ENCODE peak calls at places on chromosomes 2 and 18, in four cellular contexts. One of them, this sample, is unnamed.

GRCh38 chr2:64367868-64368267 is 86.1 kb upstream of the LGALSL start:
- DNase-seq in BE2C: no peak
- DNase-seq in ascending aorta: no peak
- DNase-seq in Panc1: no peak
- DNase-seq in this sample: no peak

GRCh38 chr18:21393986-21394385 is 152.0 kb downstream of the GREB1L start:
- DNase-seq in Panc1: no peak
- DNase-seq in ascending aorta: no peak
- DNase-seq in BE2C: no peak
- DNase-seq in this sample: no peak

GRCh38 chr2:183059561-183059960 is 19.0 kb upstream of the DUSP19 start:
- DNase-seq in BE2C: no peak
- DNase-seq in ascending aorta: no peak
- DNase-seq in Panc1: no peak
- DNase-seq in this sample: no peak

GRCh38 chr2:162242586-162243304 is 500 bp downstream of the FAP start:
- DNase-seq in BE2C: no peak
- DNase-seq in Panc1: no peak
- DNase-seq in ascending aorta: no peak
- DNase-seq in this sample: no peak

GRCh38 chr2:84781942-84782716 is 98.8 kb downstream of the TRABD2A start:
- DNase-seq in Panc1: no peak
- DNase-seq in BE2C: no peak
- DNase-seq in ascending aorta: no peak
- DNase-seq in this sample: no peak

GRCh38 chr2:121286506-121286905 is 1.5 kb upstream of the TFCP2L1 start:
- DNase-seq in ascending aorta: no peak
- DNase-seq in BE2C: no peak
- DNase-seq in Panc1: no peak
- DNase-seq in this sample: no peak

GRCh38 chr2:71536311-71536710 is 83.0 kb downstream of the DYSF start:
- DNase-seq in BE2C: no peak
- DNase-seq in Panc1: no peak
- DNase-seq in ascending aorta: no peak
- DNase-seq in this sample: no peak

GRCh38 chr18:78296152-78296551 is 683.5 kb upstream of the SALL3 start:
- DNase-seq in ascending aorta: no peak
- DNase-seq in Panc1: no peak
- DNase-seq in BE2C: no peak
- DNase-seq in this sample: no peak

GRCh38 chr2:170264522-170264860 is 86.5 kb downstream of the MYO3B start:
- DNase-seq in Panc1: no peak
- DNase-seq in ascending aorta: no peak
- DNase-seq in BE2C: no peak
- DNase-seq in this sample: no peak

GRCh38 chr2:241069821-241070281 is 32.2 kb downstream of the MTERF4 start:
- DNase-seq in Panc1: no peak
- DNase-seq in ascending aorta: no peak
- DNase-seq in BE2C: no peak
- DNase-seq in this sample: no peak

GRCh38 chr2:167052825-167053224 is 164.5 kb downstream of the XIRP2 start:
- DNase-seq in BE2C: no peak
- DNase-seq in ascending aorta: no peak
- DNase-seq in Panc1: no peak
- DNase-seq in this sample: no peak

GRCh38 chr2:165576409-165576808 is 106.9 kb downstream of the CSRNP3 start:
- DNase-seq in ascending aorta: no peak
- DNase-seq in Panc1: no peak
- DNase-seq in BE2C: no peak
- DNase-seq in this sample: no peak

GRCh38 chr2:10355471-10356458 is 53.1 kb downstream of the HPCAL1 start:
- DNase-seq in Panc1: no peak
- DNase-seq in BE2C: peak; percentile 53
- DNase-seq in ascending aorta: no peak
- DNase-seq in this sample: no peak

GRCh38 chr2:238380785-238381184 is 45.9 kb upstream of the ASB1 start:
- DNase-seq in ascending aorta: no peak
- DNase-seq in BE2C: no peak
- DNase-seq in Panc1: no peak
- DNase-seq in this sample: no peak

GRCh38 chr2:53787255-53787910 is 539 bp downstream of the ERLEC1 start:
- DNase-seq in Panc1: no peak
- DNase-seq in ascending aorta: no peak
- DNase-seq in BE2C: no peak
- DNase-seq in this sample: peak; percentile 35

GRCh38 chr2:523698-524270 is 153.4 kb downstream of the TMEM18 start:
- DNase-seq in ascending aorta: no peak
- DNase-seq in BE2C: no peak
- DNase-seq in Panc1: no peak
- DNase-seq in this sample: no peak

GRCh38 chr18:21682276-21683051 is 22.1 kb downstream of the ABHD3 start:
- DNase-seq in Panc1: no peak
- DNase-seq in BE2C: no peak
- DNase-seq in ascending aorta: no peak
- DNase-seq in this sample: no peak

GRCh38 chr2:229111744-229112143 is 159.3 kb downstream of the PID1 start:
- DNase-seq in ascending aorta: no peak
- DNase-seq in BE2C: no peak
- DNase-seq in Panc1: no peak
- DNase-seq in this sample: no peak

GRCh38 chr2:165376571-165376975 is 92.9 kb upstream of the CSRNP3 start:
- DNase-seq in Panc1: no peak
- DNase-seq in ascending aorta: no peak
- DNase-seq in BE2C: no peak
- DNase-seq in this sample: no peak

GRCh38 chr18:6557470-6558245 is 142.9 kb upstream of the L3MBTL4 start:
- DNase-seq in ascending aorta: no peak
- DNase-seq in BE2C: peak; percentile 63
- DNase-seq in Panc1: no peak
- DNase-seq in this sample: no peak

GRCh38 chr2:68907232-68907922 is 36.2 kb upstream of the BMP10 start:
- DNase-seq in BE2C: no peak
- DNase-seq in ascending aorta: no peak
- DNase-seq in Panc1: no peak
- DNase-seq in this sample: no peak

GRCh38 chr2:181036848-181037603 is 56.6 kb downstream of the UBE2E3 start:
- DNase-seq in ascending aorta: no peak
- DNase-seq in BE2C: no peak
- DNase-seq in Panc1: peak; percentile 62
- DNase-seq in this sample: no peak

GRCh38 chr2:193556766-193557470 is 1362.2 kb upstream of the TMEFF2 start:
- DNase-seq in BE2C: no peak
- DNase-seq in ascending aorta: no peak
- DNase-seq in Panc1: no peak
- DNase-seq in this sample: no peak

GRCh38 chr2:101474752-101475384 is at the start of gene RFX8:
- DNase-seq in BE2C: no peak
- DNase-seq in Panc1: no peak
- DNase-seq in ascending aorta: no peak
- DNase-seq in this sample: no peak

GRCh38 chr2:200081221-200081620 is 125.8 kb downstream of the MAIP1 start:
- DNase-seq in ascending aorta: no peak
- DNase-seq in Panc1: no peak
- DNase-seq in BE2C: no peak
- DNase-seq in this sample: no peak

GRCh38 chr2:125471963-125472362 is 1184.0 kb upstream of the GYPC start:
- DNase-seq in Panc1: no peak
- DNase-seq in BE2C: peak; percentile 19
- DNase-seq in ascending aorta: no peak
- DNase-seq in this sample: no peak

DNA sequence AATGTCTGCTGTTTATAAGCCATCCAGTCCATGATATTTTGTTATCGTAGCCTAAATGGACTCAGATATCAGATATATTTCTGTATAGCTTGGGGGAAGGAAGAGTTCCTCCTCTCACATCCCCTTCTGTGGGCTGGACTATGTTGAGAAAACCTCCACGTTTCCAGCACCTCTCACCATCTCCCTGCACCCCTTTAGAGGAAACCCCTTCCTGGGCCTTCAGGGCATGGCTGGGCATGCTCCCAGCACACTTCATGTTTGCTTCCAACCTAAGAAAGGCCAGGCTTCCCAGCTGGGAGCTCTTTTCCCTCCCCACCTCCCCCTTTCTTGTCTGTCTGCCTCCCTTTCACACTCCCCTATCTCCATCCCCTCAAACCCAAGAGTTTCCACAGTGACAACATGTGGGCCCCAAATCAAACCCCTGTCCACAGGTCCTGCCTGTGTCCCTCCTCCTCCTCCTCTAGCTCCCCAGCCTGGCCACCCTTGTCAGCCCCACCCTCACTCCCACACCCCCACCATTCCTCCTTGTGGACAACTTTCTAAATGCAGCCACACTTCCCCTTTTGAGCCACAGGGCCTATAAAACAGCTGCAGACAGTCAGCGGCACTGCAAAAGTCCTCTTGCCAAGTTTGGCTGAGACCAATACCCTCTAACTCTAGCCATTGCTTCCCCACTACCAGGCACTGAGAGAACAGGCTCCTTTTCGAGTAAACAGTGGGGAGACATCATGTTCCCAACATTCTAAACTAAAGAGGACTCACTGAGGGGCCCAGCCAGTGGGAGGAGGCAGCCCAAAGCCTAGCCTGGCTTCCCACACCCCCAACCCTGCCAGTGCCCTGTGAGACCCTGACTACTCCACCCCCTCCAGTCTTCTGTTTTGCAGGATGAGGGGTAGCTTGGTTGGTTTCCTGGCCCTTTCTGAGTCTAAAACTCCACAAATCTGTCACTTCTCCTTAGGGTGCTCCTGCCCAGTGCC is 120.5 kb downstream of the ZFP36L2 start:
- DNase-seq in BE2C: no peak
- DNase-seq in Panc1: no peak
- DNase-seq in ascending aorta: no peak
- DNase-seq in this sample: no peak
- TF ChIP-seq CTCF in BE2C: no peak
- TF ChIP-seq CTCF in Panc1: no peak
- TF ChIP-seq CTCF in ascending aorta: peak; percentile 5
- TF ChIP-seq CTCF in this sample: no peak

GRCh38 chr2:20525041-20526035 is 78.5 kb downstream of the RHOB start:
- DNase-seq in Panc1: no peak
- DNase-seq in ascending aorta: no peak
- DNase-seq in BE2C: peak; percentile 75
- DNase-seq in this sample: no peak
- TF ChIP-seq CTCF in Panc1: no peak
- TF ChIP-seq CTCF in ascending aorta: no peak
- TF ChIP-seq CTCF in BE2C: peak; percentile 33
- TF ChIP-seq CTCF in this sample: no peak

DNA sequence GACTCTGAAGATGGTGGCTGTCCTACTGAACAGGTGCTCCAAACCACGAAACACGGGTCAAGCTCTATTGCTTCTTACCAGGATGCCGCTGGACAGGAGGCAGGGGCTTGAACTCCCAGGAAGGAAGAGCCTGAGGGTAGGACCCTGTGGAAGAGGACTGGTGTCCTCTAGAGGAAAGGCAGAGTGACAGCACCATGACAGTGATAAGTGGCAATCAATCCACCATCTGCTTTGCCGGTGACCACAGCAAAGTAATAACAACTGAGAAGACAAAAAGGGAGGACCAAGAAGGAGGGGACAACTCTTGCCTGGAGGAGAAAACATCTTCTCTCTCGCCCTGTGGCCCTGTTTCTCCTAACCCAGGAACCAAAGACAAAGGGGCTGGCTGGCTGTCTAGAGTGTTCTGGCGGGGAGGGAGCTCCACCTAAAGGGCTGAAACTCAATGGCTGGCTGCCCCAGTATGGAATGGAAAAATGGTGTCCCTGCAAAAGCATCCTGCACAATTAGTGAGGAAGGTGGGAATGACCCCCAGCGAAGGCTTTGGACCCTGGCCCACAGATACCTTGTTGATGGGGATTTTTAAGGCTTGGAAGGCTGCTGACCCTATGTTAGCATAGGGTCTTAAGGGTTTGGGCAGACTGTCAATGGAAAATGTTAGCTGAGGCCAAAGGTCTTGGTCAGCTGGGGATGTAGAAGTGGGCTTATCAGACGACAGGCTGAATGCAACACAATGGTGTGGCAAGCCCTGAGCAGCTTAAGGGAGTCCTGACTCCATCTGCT is 35.4 kb downstream of the PROC start:
- DNase-seq in BE2C: peak; percentile 7
- DNase-seq in Panc1: no peak
- DNase-seq in ascending aorta: no peak
- DNase-seq in this sample: no peak
- TF ChIP-seq CTCF in BE2C: peak; percentile 44
- TF ChIP-seq CTCF in Panc1: peak; percentile 64
- TF ChIP-seq CTCF in ascending aorta: no peak
- TF ChIP-seq CTCF in this sample: no peak

GRCh38 chr2:233199870-233200269 is 51.6 kb upstream of the ATG16L1 start:
- DNase-seq in Panc1: no peak
- DNase-seq in BE2C: no peak
- DNase-seq in ascending aorta: no peak
- DNase-seq in this sample: no peak
- TF ChIP-seq CTCF in Panc1: no peak
- TF ChIP-seq CTCF in BE2C: no peak
- TF ChIP-seq CTCF in ascending aorta: no peak
- TF ChIP-seq CTCF in this sample: no peak

GRCh38 chr2:90069290-90069894 is 1377.9 kb downstream of the RPIA start:
- DNase-seq in BE2C: peak; percentile 41
- DNase-seq in ascending aorta: no peak
- DNase-seq in Panc1: peak; percentile 2
- DNase-seq in this sample: no peak
- TF ChIP-seq CTCF in BE2C: peak; percentile 64
- TF ChIP-seq CTCF in ascending aorta: no peak
- TF ChIP-seq CTCF in Panc1: peak; percentile 93
- TF ChIP-seq CTCF in this sample: no peak

DNA sequence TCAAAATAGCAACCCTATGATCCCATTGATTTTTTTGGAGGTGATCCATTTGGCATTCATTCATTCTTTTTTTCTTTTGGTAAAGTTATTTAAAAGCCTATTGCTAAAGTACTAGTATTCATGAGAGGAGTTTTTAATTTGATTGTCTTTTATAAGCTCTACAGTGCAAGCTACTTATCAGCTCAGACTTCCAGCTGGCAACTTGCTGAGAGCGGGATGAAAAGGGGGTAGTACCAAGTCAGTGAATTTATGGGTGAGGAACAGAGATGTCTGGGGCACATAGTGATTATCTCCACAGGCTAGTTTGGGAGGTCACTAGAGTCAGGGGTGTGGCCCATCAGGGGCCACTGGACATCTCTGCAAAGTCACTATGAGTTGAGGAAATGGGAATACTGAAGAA is 202.4 kb downstream of the PIK3C3 start:
- DNase-seq in Panc1: no peak
- DNase-seq in BE2C: peak; percentile 4
- DNase-seq in ascending aorta: no peak
- DNase-seq in this sample: no peak
- TF ChIP-seq CTCF in Panc1: no peak
- TF ChIP-seq CTCF in BE2C: no peak
- TF ChIP-seq CTCF in ascending aorta: no peak
- TF ChIP-seq CTCF in this sample: no peak

DNA sequence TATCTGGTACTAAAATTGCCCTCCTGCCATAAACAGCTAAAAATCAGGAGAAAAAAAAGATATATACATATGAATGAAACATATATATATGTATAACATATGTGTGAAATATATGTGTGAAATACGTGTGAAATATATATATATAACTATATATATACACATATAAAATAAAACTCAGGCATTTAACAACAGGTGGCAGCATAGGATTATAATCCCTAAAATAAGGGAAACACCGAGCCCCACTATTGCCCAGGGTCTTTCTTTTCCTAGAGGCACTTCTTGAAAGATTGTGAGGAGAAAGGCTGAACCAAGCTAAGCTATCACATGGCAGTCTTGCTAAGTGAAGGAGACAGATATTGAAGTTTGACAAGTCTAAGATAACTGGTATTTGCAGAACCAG is 65.9 kb upstream of the CYTIP start:
- DNase-seq in BE2C: no peak
- DNase-seq in ascending aorta: no peak
- DNase-seq in Panc1: no peak
- DNase-seq in this sample: no peak
- TF ChIP-seq CTCF in BE2C: no peak
- TF ChIP-seq CTCF in ascending aorta: no peak
- TF ChIP-seq CTCF in Panc1: peak; percentile 22
- TF ChIP-seq CTCF in this sample: no peak